ENCODE peak calls at places on chromosome 6, in six cellular contexts. T is IMR-90, E is left ventricle myocardium inferior, M is fibroblast of pulmonary artery, H is AG04449, R is tibial artery. Q is an unnamed sample.

GRCh38 chr6:134938896-134939295 is 11.0 kb downstream of the ALDH8A1 start:
- DNase-seq in T (peak), E (no peak), M (peak), H (no peak), R (no peak), Q (no peak)

GRCh38 chr6:14499804-14500203 is 382.2 kb downstream of the CD83 start:
- DNase-seq in T (peak), E (no peak), M (peak), H (peak), R (no peak), Q (peak)

GRCh38 chr6:80771941-80772340 is 665.5 kb downstream of the BCKDHB start:
- DNase-seq in T (peak), E (no peak), M (peak), H (no peak), R (no peak), Q (no peak)

GRCh38 chr6:170100046-170100445 is 190.8 kb downstream of the DLL1 start:
- DNase-seq in T (no peak), E (no peak), M (no peak), H (no peak), R (peak), Q (no peak)

GRCh38 chr6:130037207-130037811 is 18.9 kb downstream of the L3MBTL3 start:
- DNase-seq in T (no peak), E (no peak), M (peak), H (no peak), R (no peak), Q (no peak)

GRCh38 chr6:163999475-164000125 is 585.1 kb downstream of the QKI start:
- DNase-seq in T (no peak), E (no peak), M (peak), H (no peak), R (no peak), Q (no peak)

GRCh38 chr6:41922154-41922553 is 855 bp downstream of the BYSL start:
- DNase-seq in T (no peak), E (no peak), M (no peak), H (no peak), R (no peak), Q (no peak)

GRCh38 chr6:35796236-35796635 is 887 bp downstream of the CLPS start:
- DNase-seq in T (no peak), E (no peak), M (no peak), H (no peak), R (no peak), Q (no peak)

GRCh38 chr6:145028144-145028818 is 707.0 kb downstream of the EPM2A start:
- DNase-seq in T (peak), E (no peak), M (peak), H (no peak), R (no peak), Q (no peak)

GRCh38 chr6:28929887-28930620 is 6.3 kb upstream of the TRIM27 start:
- DNase-seq in T (no peak), E (no peak), M (no peak), H (no peak), R (no peak), Q (no peak)

GRCh38 chr6:74170118-74170517 is 474.1 kb downstream of the CD109 start:
- DNase-seq in T (peak), E (no peak), M (peak), H (peak), R (no peak), Q (peak)

GRCh38 chr6:63307581-63308246 is 12.1 kb downstream of the LGSN start:
- DNase-seq in T (peak), E (no peak), M (peak), H (no peak), R (no peak), Q (peak)

GRCh38 chr6:37514377-37514776 is 14.7 kb upstream of the CCDC167 start:
- DNase-seq in T (peak), E (no peak), M (no peak), H (no peak), R (no peak), Q (no peak)

GRCh38 chr6:72466471-72466870 is 155.4 kb upstream of the KCNQ5 start:
- DNase-seq in T (no peak), E (no peak), M (no peak), H (no peak), R (no peak), Q (no peak)

GRCh38 chr6:31407699-31408098 is 4.3 kb downstream of the MICA start:
- DNase-seq in T (peak), E (no peak), M (peak), H (peak), R (no peak), Q (no peak)

GRCh38 chr6:46044876-46045617 is 29.4 kb upstream of the CLIC5 start:
- DNase-seq in T (peak), E (peak), M (peak), H (peak), R (peak), Q (peak)

GRCh38 chr6:46040288-46040687 is 24.6 kb upstream of the CLIC5 start:
- DNase-seq in T (no peak), E (no peak), M (no peak), H (no peak), R (no peak), Q (no peak)

GRCh38 chr6:46046558-46047169 is 31.0 kb upstream of the CLIC5 start:
- DNase-seq in T (no peak), E (no peak), M (no peak), H (no peak), R (no peak), Q (no peak)

GRCh38 chr6:46039646-46040045 is 24.0 kb upstream of the CLIC5 start:
- DNase-seq in T (no peak), E (no peak), M (no peak), H (no peak), R (no peak), Q (no peak)

DNA sequence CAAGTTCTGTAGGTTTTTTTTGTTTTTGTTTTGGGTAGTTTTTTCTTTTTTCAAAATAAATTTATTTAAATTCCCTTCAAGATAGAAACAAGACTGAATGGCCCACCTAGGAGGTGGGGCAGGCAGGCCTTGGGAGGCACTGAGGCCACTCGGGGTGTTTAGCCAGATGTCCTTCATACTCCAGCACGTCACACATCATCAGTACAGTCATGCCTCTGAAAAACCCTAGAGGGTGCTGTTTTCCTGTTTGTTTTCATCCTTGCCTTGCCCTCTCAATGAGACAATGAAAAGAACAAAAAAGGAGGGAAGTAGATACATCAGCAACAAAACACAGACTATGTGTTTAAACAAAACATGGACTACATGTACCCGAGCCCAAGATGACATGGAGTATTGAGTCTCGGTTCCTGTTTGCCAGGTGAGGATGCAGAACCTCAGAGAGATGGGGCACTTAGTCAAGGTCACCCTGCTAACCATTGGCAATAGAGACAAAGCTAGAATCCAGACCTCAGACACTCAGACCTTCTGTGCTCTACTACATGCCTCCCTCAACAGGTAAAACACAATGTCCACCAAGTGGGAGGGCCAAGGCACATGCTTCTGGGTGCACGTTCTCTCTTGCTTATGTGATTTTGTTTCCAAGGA is 26.8 kb upstream of the CLIC5 start:
- DNase-seq in T (peak), E (peak), M (peak), H (no peak), R (no peak), Q (no peak)
- TF ChIP-seq CTCF in T (peak), E (peak), M (peak), H (peak), R (peak), Q (peak)

GRCh38 chr6:160348552-160349441 is 619 bp downstream of the SLC22A3 start:
- DNase-seq in T (no peak), E (no peak), M (peak), H (no peak), R (no peak), Q (no peak)
- H3K4me3 ChIP-seq in T (peak), E (peak), M (peak), H (no peak), R (peak), Q (no peak)

GRCh38 chr6:158591134-158591809 is 31.4 kb downstream of the TMEM181 start:
- DNase-seq in T (no peak), E (no peak), M (no peak), H (no peak), R (no peak), Q (no peak)

GRCh38 chr6:158596861-158597260 is 37.0 kb downstream of the TMEM181 start:
- DNase-seq in T (no peak), E (no peak), M (no peak), H (no peak), R (no peak), Q (no peak)

GRCh38 chr6:158593670-158594069 is 33.8 kb downstream of the TMEM181 start:
- DNase-seq in T (no peak), E (no peak), M (no peak), H (no peak), R (no peak), Q (no peak)

GRCh38 chr6:158597565-158597964 is 37.7 kb downstream of the TMEM181 start:
- DNase-seq in T (no peak), E (no peak), M (no peak), H (no peak), R (no peak), Q (no peak)

DNA sequence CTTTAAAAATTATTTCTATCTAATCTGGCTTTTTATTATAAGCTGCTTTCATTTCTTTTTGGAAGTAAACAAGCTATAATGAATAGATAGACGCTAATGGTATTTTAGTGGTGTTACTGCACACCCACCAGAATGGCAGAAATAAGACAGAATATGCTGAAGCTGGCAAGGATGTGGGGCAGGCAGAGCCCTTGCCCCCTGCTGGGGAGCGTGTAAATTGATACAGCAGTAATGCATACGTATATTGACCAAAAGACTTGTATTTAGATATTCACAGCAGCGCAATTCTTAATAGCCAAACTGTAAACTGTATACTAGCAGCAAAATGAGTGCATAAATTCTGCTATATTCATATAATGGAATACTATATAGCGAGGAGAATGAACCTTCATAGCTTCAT is 35.3 kb downstream of the TMEM181 start:
- DNase-seq in T (no peak), E (no peak), M (peak), H (no peak), R (no peak), Q (no peak)
- TF ChIP-seq CTCF in T (peak), E (peak), M (peak), H (peak), R (peak), Q (peak)

GRCh38 chr6:101703311-101703710 is 309.8 kb downstream of the GRIK2 start:
- DNase-seq in T (no peak), E (no peak), M (no peak), H (no peak), R (no peak), Q (no peak)
- H3K4me3 ChIP-seq in T (no peak), E (no peak), M (no peak), H (no peak), R (no peak), Q (no peak)

DNA sequence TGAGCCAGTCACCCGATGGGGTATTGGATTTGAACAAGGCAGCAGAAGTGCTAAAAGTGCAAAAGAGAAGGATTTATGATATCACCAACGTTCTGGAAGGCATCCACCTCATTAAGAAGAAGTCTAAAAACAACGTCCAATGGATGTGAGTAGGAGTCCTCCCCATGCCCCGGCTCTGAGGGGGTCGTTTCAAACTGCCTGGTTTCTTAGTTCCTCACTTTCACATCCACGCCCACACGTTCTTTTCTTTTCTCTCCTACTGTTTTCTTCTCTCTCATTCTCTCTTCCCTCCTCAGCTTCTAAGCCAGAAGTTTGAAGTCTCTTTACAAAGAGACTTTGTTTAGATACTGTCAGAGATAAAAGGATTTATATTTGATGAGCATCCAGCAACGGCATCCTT is 53.0 kb upstream of the CDKAL1 start:
- DNase-seq in T (no peak), E (no peak), M (no peak), H (no peak), R (no peak), Q (no peak)
- TF ChIP-seq CTCF in T (no peak), E (no peak), M (no peak), H (no peak), R (no peak), Q (no peak)

DNA sequence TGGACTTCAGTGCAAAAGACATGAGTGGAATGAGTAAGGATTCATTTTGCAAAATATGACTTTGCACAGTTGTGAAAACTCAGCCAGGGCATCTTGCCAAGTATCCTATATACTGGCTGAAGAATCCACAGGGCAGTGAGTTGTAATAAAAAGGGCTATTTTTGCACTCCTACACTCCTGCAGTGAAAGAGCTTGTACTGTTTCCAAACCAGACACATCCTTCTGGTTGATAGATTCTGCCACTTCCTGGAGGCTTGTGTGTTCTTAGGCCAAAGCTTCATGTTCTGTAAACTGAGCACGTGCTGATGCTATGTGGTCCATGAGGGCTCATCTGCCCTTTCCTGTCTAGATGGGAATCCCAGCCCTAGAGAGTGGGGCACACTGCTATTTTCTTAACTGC is 34.9 kb downstream of the GMPR start:
- DNase-seq in T (peak), E (no peak), M (peak), H (peak), R (no peak), Q (no peak)
- H3K4me3 ChIP-seq in T (no peak), E (no peak), M (no peak), H (no peak), R (no peak), Q (no peak)

DNA sequence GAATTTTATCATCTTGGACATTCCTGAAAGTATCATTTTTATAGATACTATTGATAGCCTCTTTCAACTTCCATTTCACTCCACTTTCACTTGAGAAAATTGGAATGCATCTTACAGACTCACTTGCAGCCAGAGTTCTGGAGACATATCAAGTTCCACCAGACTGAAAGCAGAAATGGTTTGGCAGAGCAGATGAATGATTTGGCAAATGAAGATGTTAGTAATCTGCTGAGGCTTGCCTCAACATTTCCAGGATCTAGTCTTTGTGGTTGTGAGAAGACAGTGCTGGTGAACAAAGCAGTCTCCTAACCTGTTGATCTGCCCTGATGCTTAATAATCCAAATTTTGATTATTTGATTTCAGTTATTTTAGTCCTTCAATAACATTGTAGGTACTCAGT is 202.6 kb downstream of the TRDN start:
- DNase-seq in T (no peak), E (no peak), M (no peak), H (no peak), R (no peak), Q (no peak)
- TF ChIP-seq CTCF in T (no peak), E (no peak), M (no peak), H (no peak), R (no peak), Q (no peak)

DNA sequence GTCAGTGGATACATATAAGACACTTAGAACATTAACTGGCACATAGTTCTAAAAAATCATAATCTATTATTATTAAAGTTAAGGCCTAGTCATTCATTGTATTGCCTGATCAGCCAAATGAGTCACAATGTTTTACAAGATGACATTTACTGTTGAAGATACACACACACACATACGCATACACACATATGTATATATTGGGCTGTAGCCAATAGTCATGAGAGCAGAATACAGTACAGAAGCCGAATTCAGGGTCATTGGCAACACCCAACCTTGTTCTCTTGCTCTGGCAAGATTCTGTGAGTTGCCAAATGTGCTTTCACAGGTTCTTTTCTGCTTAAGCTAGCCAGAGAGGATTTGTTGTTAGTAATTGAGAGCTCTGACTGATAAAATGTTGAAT is 922.8 kb upstream of the MAP3K7 start:
- DNase-seq in T (no peak), E (no peak), M (no peak), H (no peak), R (no peak), Q (no peak)
- H3K4me3 ChIP-seq in T (no peak), E (no peak), M (no peak), H (no peak), R (no peak), Q (no peak)

GRCh38 chr6:5025911-5026819 is 22.3 kb upstream of the RPP40 start:
- DNase-seq in T (peak), E (peak), M (peak), H (no peak), R (peak), Q (no peak)
- TF ChIP-seq CTCF in T (no peak), E (peak), M (peak), H (peak), R (no peak), Q (peak)

Q was measured in AG09309.